ENCODE peak calls at places on chromosomes 16 and 17, in seven cellular contexts. F is heart left ventricle, K is tibial nerve, P is body of pancreas, N is thyroid gland, W is stomach, U is testis. M is an unnamed sample.

GRCh38 chr16:84638195-84638806 is 10.0 kb upstream of the KLHL36 start:
- DNase-seq in K (no peak), W (no peak), F (no peak), P (no peak), N (no peak), U (no peak), M (no peak)

GRCh38 chr17:8922451-8922850 is 43.1 kb downstream of the PIK3R5 start:
- DNase-seq in P (no peak), K (no peak), U (no peak), N (no peak), F (no peak), W (no peak), M (no peak)

GRCh38 chr17:68460715-68461114 is 3.4 kb upstream of the WIPI1 start:
- DNase-seq in W (no peak), U (no peak), P (no peak), F (no peak), N (peak), K (no peak), M (no peak)

GRCh38 chr17:74878658-74879057 is 5.9 kb upstream of the FDXR start:
- DNase-seq in F (no peak), P (no peak), K (no peak), W (no peak), N (no peak), U (no peak), M (no peak)

GRCh38 chr17:354651-355556 is 2.3 kb upstream of the RPH3AL start:
- DNase-seq in U (no peak), K (no peak), W (no peak), P (peak), N (peak), F (no peak), M (no peak)

GRCh38 chr17:74823176-74823495 is 36.5 kb downstream of the GRIN2C start:
- DNase-seq in N (no peak), U (no peak), P (no peak), W (no peak), F (no peak), K (no peak), M (no peak)

GRCh38 chr17:27560668-27561067 is 70.3 kb upstream of the LGALS9 start:
- DNase-seq in K (no peak), F (peak), U (no peak), P (peak), N (peak), W (peak), M (peak)

GRCh38 chr17:40517286-40517662 is 15.9 kb upstream of the TNS4 start:
- DNase-seq in W (no peak), N (peak), K (no peak), U (no peak), P (no peak), F (no peak), M (no peak)

GRCh38 chr16:28914325-28914724 is 10.7 kb downstream of the RABEP2 start:
- DNase-seq in U (no peak), K (no peak), P (no peak), N (no peak), F (no peak), W (no peak), M (no peak)

GRCh38 chr16:83953796-83954576 is 946 bp downstream of the OSGIN1 start:
- DNase-seq in N (peak), K (no peak), F (no peak), W (no peak), U (peak), P (peak), M (no peak)

GRCh38 chr17:43342601-43342905 is 56.2 kb upstream of the ARL4D start:
- DNase-seq in N (no peak), W (no peak), K (no peak), F (no peak), P (no peak), U (no peak), M (no peak)

GRCh38 chr17:43431741-43432523 is 33.1 kb downstream of the ARL4D start:
- DNase-seq in K (no peak), F (no peak), P (no peak), N (no peak), W (no peak), U (no peak), M (no peak)

GRCh38 chr16:78163772-78164391 is 64.4 kb downstream of the WWOX start:
- DNase-seq in W (no peak), K (no peak), N (no peak), U (no peak), F (no peak), P (no peak), M (no peak)

GRCh38 chr16:83420206-83420760 is 387.5 kb upstream of the HSBP1 start:
- DNase-seq in U (no peak), W (no peak), N (no peak), K (no peak), P (no peak), F (no peak), M (no peak)

GRCh38 chr17:79948918-79949645 is 86.6 kb downstream of the TBC1D16 start:
- DNase-seq in N (no peak), U (peak), K (no peak), P (no peak), W (no peak), F (peak), M (no peak)

GRCh38 chr16:11232852-11233726 is 22.9 kb downstream of the SOCS1 start:
- DNase-seq in N (peak), P (no peak), U (no peak), F (peak), W (peak), K (no peak), M (peak)

GRCh38 chr17:8421571-8421970 is 14.1 kb upstream of the NDEL1 start:
- DNase-seq in P (no peak), W (no peak), K (no peak), F (no peak), N (no peak), U (no peak), M (no peak)

GRCh38 chr17:4903051-4903818 is at the start of gene CHRNE:
- DNase-seq in N (peak), P (peak), U (peak), K (peak), F (peak), W (peak), M (peak)

GRCh38 chr16:51898872-51899271 is 648.1 kb downstream of the TOX3 start:
- DNase-seq in P (no peak), W (no peak), K (no peak), F (no peak), N (no peak), U (no peak), M (no peak)

GRCh38 chr16:1034230-1035065 is 38.1 kb upstream of the SSTR5 start:
- DNase-seq in W (no peak), F (no peak), N (no peak), U (no peak), K (no peak), P (no peak), M (no peak)

GRCh38 chr16:49856741-49857330 is 924 bp upstream of the ZNF423 start:
- DNase-seq in W (peak), K (peak), U (peak), N (peak), F (peak), P (peak), M (peak)

GRCh38 chr17:50100921-50101345 is 5.8 kb downstream of the PDK2 start:
- DNase-seq in K (no peak), N (peak), P (peak), W (no peak), U (no peak), F (no peak), M (no peak)

GRCh38 chr17:17582372-17582771 is 9.1 kb downstream of the PEMT start:
- DNase-seq in N (no peak), P (no peak), W (no peak), F (no peak), K (no peak), U (no peak), M (no peak)

GRCh38 chr16:81821422-81822128 is 42.5 kb downstream of the PLCG2 start:
- DNase-seq in W (no peak), F (no peak), N (no peak), K (no peak), U (no peak), P (no peak), M (peak)

GRCh38 chr16:76265434-76266045 is 11.7 kb upstream of the CNTNAP4 start:
- DNase-seq in P (peak), K (no peak), F (no peak), W (no peak), U (peak), N (no peak), M (peak)

GRCh38 chr16:19757026-19757425 is 39.0 kb downstream of the IQCK start:
- DNase-seq in N (no peak), F (no peak), K (no peak), U (no peak), P (no peak), W (no peak), M (no peak)

GRCh38 chr16:20866161-20866772 is 33.9 kb downstream of the DCUN1D3 start:
- DNase-seq in P (peak), N (no peak), W (peak), K (no peak), F (peak), U (no peak), M (peak)

GRCh38 chr17:6019959-6020358 is 50.2 kb upstream of the WSCD1 start:
- DNase-seq in W (no peak), K (no peak), U (no peak), F (no peak), P (no peak), N (no peak), M (no peak)

GRCh38 chr16:56197227-56197992 is 6.1 kb downstream of the GNAO1 start:
- DNase-seq in W (no peak), F (no peak), N (no peak), U (no peak), P (no peak), K (no peak), M (no peak)

GRCh38 chr17:77670125-77670524 is 288.4 kb upstream of the TNRC6C start:
- DNase-seq in P (no peak), F (no peak), W (no peak), N (no peak), K (no peak), U (no peak), M (no peak)

GRCh38 chr17:59223813-59224212 is 3.5 kb downstream of the GDPD1 start:
- DNase-seq in N (no peak), W (no peak), P (no peak), F (no peak), K (no peak), U (no peak), M (no peak)

GRCh38 chr16:89589241-89589926 is 13.8 kb downstream of the CPNE7 start:
- DNase-seq in N (no peak), W (no peak), P (no peak), F (no peak), U (no peak), K (no peak), M (no peak)

GRCh38 chr16:969508-970378 is 1.0 kb downstream of the LMF1 start:
- DNase-seq in P (peak), N (peak), K (no peak), W (no peak), U (peak), F (peak), M (peak)

GRCh38 chr17:3556905-3557767 is 476 bp downstream of the TRPV3 start:
- DNase-seq in P (no peak), K (no peak), U (no peak), F (no peak), W (no peak), N (no peak), M (no peak)
- TF ChIP-seq POLR2A in P (no peak), K (no peak), U (no peak), F (no peak), W (no peak), N (no peak), M (no peak)

DNA sequence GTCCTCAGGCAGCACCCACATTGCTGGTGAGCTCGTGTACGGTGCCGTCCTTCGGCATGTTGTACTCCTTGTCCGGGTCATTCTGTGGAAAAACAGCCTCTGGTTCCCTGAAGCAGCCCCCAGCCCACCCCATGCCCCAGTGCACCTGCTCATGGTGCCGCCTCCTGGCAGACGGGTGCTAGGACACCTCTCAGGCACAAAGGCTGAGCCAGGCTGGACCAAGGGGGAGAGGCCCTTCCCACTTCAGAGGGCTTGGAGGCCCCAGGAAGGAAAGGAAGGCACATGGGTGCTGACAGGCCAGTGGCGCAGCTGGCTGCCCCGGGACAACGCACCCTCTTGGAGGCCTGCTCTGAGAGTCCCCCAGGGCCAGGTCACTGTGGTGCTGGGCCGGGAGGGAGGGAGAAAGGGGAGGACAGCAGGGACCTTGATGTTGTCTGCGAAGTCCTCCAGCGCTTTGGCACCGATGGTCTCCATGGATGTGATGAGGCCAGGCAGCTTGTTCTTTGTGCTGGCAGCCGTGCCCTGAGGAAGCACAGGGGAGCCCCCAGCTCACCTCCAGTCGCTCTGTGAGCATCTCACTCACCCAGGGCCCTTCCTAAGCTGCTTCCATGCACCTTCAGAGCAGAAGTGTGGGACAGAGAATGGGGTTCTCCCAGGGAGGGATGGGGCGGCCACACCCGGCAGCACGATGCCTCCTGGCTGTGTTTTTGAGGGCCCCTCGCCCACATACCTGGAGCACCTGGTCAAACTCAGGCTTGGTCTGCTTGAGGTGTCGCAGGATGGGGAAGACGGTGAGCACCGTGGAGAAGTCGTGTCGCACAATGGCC is 9.3 kb downstream of the ZACN start:
- DNase-seq in W (no peak), P (no peak), N (no peak), K (no peak), F (no peak), U (no peak), M (no peak)
- TF ChIP-seq CTCF in W (no peak), P (no peak), N (no peak), K (no peak), F (no peak), U (no peak), M (no peak)

GRCh38 chr17:21164226-21165019 is 37.7 kb downstream of the DHRS7B start:
- DNase-seq in P (no peak), K (no peak), F (no peak), U (no peak), N (no peak), W (no peak), M (no peak)

GRCh38 chr17:21167303-21167702 is 40.5 kb downstream of the DHRS7B start:
- DNase-seq in P (no peak), W (no peak), K (no peak), N (no peak), U (no peak), F (no peak), M (no peak)

GRCh38 chr17:21168555-21168865 is 41.7 kb downstream of the DHRS7B start:
- DNase-seq in N (no peak), U (no peak), F (no peak), W (no peak), P (no peak), K (no peak), M (no peak)

GRCh38 chr17:21166599-21167265 is 40.0 kb downstream of the DHRS7B start:
- DNase-seq in U (no peak), K (no peak), P (no peak), F (no peak), N (no peak), W (no peak), M (no peak)

DNA sequence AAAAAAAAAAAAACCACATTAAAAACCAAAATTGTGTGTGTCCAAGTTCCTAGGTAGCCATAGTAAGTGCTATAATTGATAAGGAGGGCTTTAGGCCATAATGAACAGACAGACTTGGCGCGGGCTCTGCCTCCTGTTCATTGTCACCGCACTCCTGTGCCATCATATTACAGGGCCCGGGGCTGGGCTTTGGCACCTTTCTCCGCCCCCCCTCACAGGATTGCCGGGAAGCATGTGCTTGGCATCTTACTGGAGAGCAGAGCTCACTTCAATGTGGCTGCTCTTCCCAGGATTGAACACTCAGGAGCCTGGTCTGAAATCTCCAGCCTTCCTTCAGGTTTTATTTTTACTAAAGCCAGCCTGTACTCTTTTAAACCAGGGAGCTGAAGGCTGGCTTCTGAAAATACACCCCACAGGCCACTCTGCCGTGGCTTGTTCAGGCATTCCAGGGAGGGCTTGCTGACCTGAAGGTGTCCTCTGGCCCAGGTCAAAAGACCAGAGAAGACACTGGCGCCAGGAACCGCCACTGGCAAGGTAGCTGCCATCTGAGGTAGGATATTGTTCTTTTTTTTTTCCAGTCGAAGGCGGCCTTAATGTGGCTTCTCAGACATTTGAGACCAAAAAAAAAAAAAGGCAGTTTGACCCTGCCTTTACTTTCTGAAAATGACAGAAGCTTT is 39.3 kb downstream of the DHRS7B start:
- DNase-seq in N (no peak), U (no peak), W (no peak), P (no peak), F (peak), K (no peak), M (no peak)
- H3K27ac ChIP-seq in N (no peak), U (peak), W (no peak), P (peak), F (peak), K (peak), M (peak)

GRCh38 chr17:81551458-81552243 is 502 bp downstream of the FAAP100 start:
- DNase-seq in K (no peak), F (peak), P (no peak), W (no peak), N (peak), U (peak), M (peak)

GRCh38 chr17:81553018-81553615 is 964 bp upstream of the FAAP100 start:
- DNase-seq in F (peak), N (peak), W (peak), P (peak), U (peak), K (peak), M (peak)

GRCh38 chr17:81550830-81551457 is 1.2 kb downstream of the FAAP100 start:
- DNase-seq in F (peak), W (no peak), N (no peak), K (no peak), P (no peak), U (no peak), M (no peak)

GRCh38 chr17:81553616-81554181 is 1.5 kb upstream of the FAAP100 start:
- DNase-seq in U (peak), F (peak), N (no peak), P (no peak), K (no peak), W (no peak), M (peak)

DNA sequence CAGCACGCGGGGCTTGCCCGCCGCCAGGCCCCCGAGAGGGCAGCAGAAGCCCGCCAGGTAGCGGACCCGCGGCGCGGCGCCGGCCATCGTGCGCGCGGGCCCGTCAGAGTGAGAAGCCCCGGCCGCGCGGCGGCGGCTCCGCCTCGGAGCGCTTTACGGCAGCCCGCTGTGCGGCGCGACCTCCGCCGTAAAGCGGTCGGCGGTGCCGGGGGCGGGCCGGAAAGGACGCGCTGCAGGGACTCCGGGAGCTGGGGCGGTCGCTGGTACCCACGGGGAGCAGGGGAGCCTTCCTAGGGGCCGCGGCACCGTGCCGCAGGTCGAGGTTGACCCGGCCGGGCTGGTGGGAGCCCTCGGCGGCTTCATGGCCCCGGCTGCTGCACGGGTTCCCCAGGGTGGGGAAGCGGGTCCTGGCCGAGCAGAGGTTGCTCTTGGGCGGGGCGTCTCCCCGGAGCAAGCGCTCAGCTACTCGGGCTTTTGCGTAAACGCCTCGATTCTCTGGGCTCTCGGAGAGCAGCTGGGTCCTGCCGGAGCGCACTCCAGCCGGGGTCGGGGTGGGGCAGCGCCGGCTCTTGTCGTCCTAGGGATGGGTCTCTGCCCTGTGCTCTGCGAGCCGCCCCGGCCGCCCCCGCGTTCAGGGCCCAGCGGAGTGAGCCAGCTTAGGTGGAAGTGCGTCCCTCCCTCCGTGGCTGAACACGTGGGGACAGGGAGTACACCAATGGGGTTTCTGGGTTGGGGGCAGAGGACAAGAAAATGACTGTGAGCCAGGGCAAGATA is at the start of gene FAAP100:
- DNase-seq in K (peak), U (peak), N (peak), P (peak), F (peak), W (peak), M (peak)
- TF ChIP-seq POLR2A in K (peak), U (no peak), N (peak), P (peak), F (no peak), W (no peak), M (peak)

M was measured in transverse colon.